ENCODE peak calls at places on chromosomes 13 and 19, in eight cellular contexts. Q, R, Y, X, O, S, U and C are unnamed samples. For H3K79me2, the result is how much of the 10 kb centered on the place peaks cover.

GRCh38 chr19:44806271-44806670 is 2.6 kb upstream of the BCAM start:
- DNase-seq in Y (no peak), O (peak), Q (no peak), X (no peak), U (no peak), S (no peak), R (no peak), C (no peak)

GRCh38 chr13:41643502-41643901 is 186.2 kb downstream of the RGCC start:
- DNase-seq in R (no peak), Q (no peak), S (no peak), O (no peak), U (peak), Y (no peak), X (no peak), C (peak)

GRCh38 chr13:44498969-44499368 is 77.2 kb downstream of the TSC22D1 start:
- DNase-seq in Q (no peak), R (no peak), O (no peak), S (no peak), X (no peak), U (no peak), Y (no peak), C (no peak)

GRCh38 chr19:18086590-18087138 is at the start of gene IL12RB1:
- DNase-seq in Q (no peak), X (no peak), S (no peak), Y (no peak), U (peak), O (no peak), R (no peak), C (peak)

GRCh38 chr13:23993439-23993980 is 96.2 kb upstream of the C1QTNF9B start:
- DNase-seq in R (no peak), X (no peak), S (no peak), U (no peak), Q (no peak), O (no peak), Y (peak), C (no peak)

GRCh38 chr13:76730220-76730619 is 156.0 kb downstream of the KCTD12 start:
- DNase-seq in O (no peak), U (no peak), X (no peak), S (no peak), R (no peak), Q (no peak), Y (no peak), C (no peak)

GRCh38 chr13:97911311-97912138 is 42.0 kb upstream of the IPO5 start:
- DNase-seq in U (peak), Y (peak), X (no peak), O (peak), R (peak), Q (peak), S (peak), C (peak)

GRCh38 chr13:73000027-73000674 is 58.7 kb upstream of the KLF5 start:
- DNase-seq in Y (peak), X (peak), R (no peak), U (no peak), O (peak), S (peak), Q (no peak), C (peak)

GRCh38 chr19:41299755-41300089 is 10.2 kb upstream of the CCDC97 start:
- DNase-seq in Y (peak), Q (no peak), X (no peak), R (no peak), S (no peak), U (no peak), O (no peak), C (no peak)

GRCh38 chr19:34310494-34310981 is 54.5 kb upstream of the GPI start:
- DNase-seq in X (no peak), Q (no peak), Y (no peak), R (no peak), O (no peak), S (no peak), U (peak), C (peak)

GRCh38 chr19:38877781-38878574 is at the start of gene RINL:
- DNase-seq in O (no peak), Y (no peak), X (no peak), U (peak), S (no peak), Q (no peak), R (peak), C (peak)

GRCh38 chr13:100240109-100240779 is 151.4 kb downstream of the PCCA start:
- DNase-seq in Q (peak), S (peak), O (no peak), Y (no peak), R (no peak), X (no peak), U (no peak), C (no peak)

GRCh38 chr13:114145722-114146121 is 13.3 kb upstream of the RASA3 start:
- DNase-seq in O (no peak), R (no peak), Q (peak), X (no peak), U (no peak), Y (no peak), S (no peak), C (no peak)

GRCh38 chr13:25180795-25181537 is 8.9 kb upstream of the AMER2 start:
- DNase-seq in U (no peak), X (no peak), S (no peak), Y (no peak), O (no peak), Q (peak), R (no peak), C (peak)

GRCh38 chr19:13846533-13847032 is 30.4 kb upstream of the NANOS3 start:
- DNase-seq in U (peak), O (peak), S (peak), Q (peak), R (peak), Y (peak), X (no peak), C (peak)

GRCh38 chr19:46622118-46622446 is 2.8 kb downstream of the PTGIR start:
- DNase-seq in Q (no peak), U (no peak), S (no peak), R (no peak), Y (no peak), O (no peak), X (no peak), C (no peak)

GRCh38 chr19:46626441-46626840 is 1.6 kb upstream of the PTGIR start:
- DNase-seq in R (no peak), U (no peak), Y (no peak), Q (no peak), S (no peak), X (no peak), O (no peak), C (no peak)

GRCh38 chr19:46625731-46626130 is 842 bp upstream of the PTGIR start:
- DNase-seq in U (no peak), O (no peak), R (no peak), Q (no peak), Y (no peak), X (no peak), S (no peak), C (no peak)

GRCh38 chr19:46623915-46624502 is 880 bp downstream of the PTGIR start:
- DNase-seq in Y (no peak), R (no peak), S (no peak), Q (no peak), U (no peak), O (no peak), X (no peak), C (no peak)

DNA sequence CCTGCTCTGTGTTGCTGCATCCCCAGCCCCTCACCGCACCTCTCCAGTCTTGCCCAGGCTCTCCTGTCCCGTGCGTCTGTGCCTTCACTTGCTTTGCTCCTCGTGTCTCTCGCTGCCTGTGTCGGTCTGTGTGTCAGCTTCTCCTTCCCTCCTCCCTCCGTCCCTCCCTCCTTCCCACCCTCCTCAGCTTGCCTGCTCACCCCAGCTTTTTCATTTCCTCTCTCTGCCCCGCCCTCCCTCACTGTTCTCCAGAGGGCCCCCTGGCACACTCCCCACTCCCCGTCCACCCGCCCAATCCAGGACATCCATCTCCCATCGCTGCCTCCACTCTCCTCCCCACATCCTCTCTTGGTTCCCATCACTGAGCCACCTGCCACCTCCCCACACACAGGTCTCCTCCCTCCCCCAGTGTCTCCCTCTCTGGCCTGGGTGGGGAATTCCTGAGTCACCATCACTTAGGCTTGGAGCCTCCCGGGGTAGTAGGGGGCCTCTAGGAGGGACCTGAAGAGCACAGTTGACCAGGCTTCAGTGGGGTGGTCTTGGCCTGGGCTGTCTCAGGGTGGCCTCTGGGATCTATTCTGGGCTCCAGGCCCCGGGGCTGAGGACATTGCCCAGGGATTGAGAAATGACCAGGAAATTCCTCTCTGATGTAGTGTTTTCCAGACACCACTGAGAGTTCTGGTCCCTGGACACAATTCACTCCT is at the start of gene PTGIR:
- DNase-seq in O (no peak), U (no peak), X (no peak), S (no peak), Q (no peak), Y (peak), R (peak), C (no peak)
- H3K79me2 ChIP-seq in O (under half), U (under half), X (under half), S (under half), Q (under half), Y (under half), R (under half), C (under half)

GRCh38 chr19:5605362-5605761 is 17.2 kb downstream of the SAFB2 start:
- DNase-seq in Q (no peak), U (no peak), X (no peak), O (no peak), Y (no peak), S (no peak), R (no peak), C (no peak)
- H3K79me2 ChIP-seq in Q (under half), U (half or more), X (under half), O (half or more), Y (under half), S (half or more), R (under half), C (under half)

GRCh38 chr19:19468424-19469050 is 46.8 kb downstream of the TSSK6 start:
- DNase-seq in U (no peak), O (no peak), Y (no peak), R (no peak), Q (no peak), S (no peak), X (no peak), C (peak)
- H3K79me2 ChIP-seq in U (half or more), O (half or more), Y (under half), R (half or more), Q (half or more), S (half or more), X (half or more), C (under half)

GRCh38 chr13:37906880-37907279 is 37.3 kb upstream of the TRPC4 start:
- DNase-seq in Y (no peak), R (no peak), X (no peak), S (no peak), U (no peak), O (no peak), Q (no peak), C (no peak)
- H3K79me2 ChIP-seq in Y (under half), R (under half), X (under half), S (under half), U (under half), O (under half), Q (under half), C (under half)